ENCODE peak calls at places on chromosomes 6 and 20, in four cellular contexts. T, O, C and R are unnamed samples.

GRCh38 chr20:38355161-38356012 is 9.1 kb downstream of the LBP start:
- DNase-seq in C (no peak), O (no peak), T (no peak), R (no peak)

GRCh38 chr6:99868074-99868702 is 125.8 kb downstream of the MCHR2 start:
- DNase-seq in O (peak; percentile 75), T (peak; percentile 51), C (peak; percentile 61), R (peak; percentile 59)

GRCh38 chr6:16060039-16060438 is 68.8 kb upstream of the MYLIP start:
- DNase-seq in C (no peak), O (no peak), T (no peak), R (no peak)

GRCh38 chr6:1479095-1479494 is 89.7 kb downstream of the FOXF2 start:
- DNase-seq in C (no peak), T (no peak), O (no peak), R (no peak)

GRCh38 chr20:51528263-51529026 is 14.1 kb downstream of the NFATC2 start:
- DNase-seq in T (no peak), O (no peak), C (no peak), R (no peak)

GRCh38 chr6:137641474-137642077 is 147.4 kb upstream of the OLIG3 start:
- DNase-seq in T (peak; percentile 60), C (peak; percentile 67), O (peak; percentile 83), R (peak; percentile 89)

GRCh38 chr20:51437182-51437923 is 105.2 kb downstream of the NFATC2 start:
- DNase-seq in C (no peak), O (no peak), T (no peak), R (no peak)

GRCh38 chr6:147782302-147782701 is 273.8 kb downstream of the SAMD5 start:
- DNase-seq in C (peak; percentile 14), T (no peak), O (no peak), R (no peak)

GRCh38 chr20:43590036-43590391 is 723 bp upstream of the IFT52 start:
- DNase-seq in O (peak; percentile 26), C (no peak), T (no peak), R (no peak)

GRCh38 chr6:13336553-13336952 is 8.2 kb upstream of the TBC1D7 start:
- DNase-seq in O (peak; percentile 83), C (peak; percentile 77), T (peak; percentile 79), R (peak; percentile 94)

GRCh38 chr6:156778615-156779205 is 1.5 kb downstream of the ARID1B start:
- DNase-seq in T (peak; percentile 71), O (peak; percentile 68), C (peak; percentile 42), R (peak; percentile 92)

GRCh38 chr6:156777577-156777865 is 343 bp downstream of the ARID1B start:
- DNase-seq in O (no peak), T (no peak), C (no peak), R (no peak)

GRCh38 chr6:156779206-156780116 is 2.3 kb downstream of the ARID1B start:
- DNase-seq in C (peak; percentile 40), T (peak; percentile 59), O (peak; percentile 50), R (peak; percentile 91)

GRCh38 chr6:156776841-156777576 is at the start of gene ARID1B:
- DNase-seq in T (peak; percentile 89), C (peak; percentile 75), O (peak; percentile 88), R (peak; percentile 95)

DNA sequence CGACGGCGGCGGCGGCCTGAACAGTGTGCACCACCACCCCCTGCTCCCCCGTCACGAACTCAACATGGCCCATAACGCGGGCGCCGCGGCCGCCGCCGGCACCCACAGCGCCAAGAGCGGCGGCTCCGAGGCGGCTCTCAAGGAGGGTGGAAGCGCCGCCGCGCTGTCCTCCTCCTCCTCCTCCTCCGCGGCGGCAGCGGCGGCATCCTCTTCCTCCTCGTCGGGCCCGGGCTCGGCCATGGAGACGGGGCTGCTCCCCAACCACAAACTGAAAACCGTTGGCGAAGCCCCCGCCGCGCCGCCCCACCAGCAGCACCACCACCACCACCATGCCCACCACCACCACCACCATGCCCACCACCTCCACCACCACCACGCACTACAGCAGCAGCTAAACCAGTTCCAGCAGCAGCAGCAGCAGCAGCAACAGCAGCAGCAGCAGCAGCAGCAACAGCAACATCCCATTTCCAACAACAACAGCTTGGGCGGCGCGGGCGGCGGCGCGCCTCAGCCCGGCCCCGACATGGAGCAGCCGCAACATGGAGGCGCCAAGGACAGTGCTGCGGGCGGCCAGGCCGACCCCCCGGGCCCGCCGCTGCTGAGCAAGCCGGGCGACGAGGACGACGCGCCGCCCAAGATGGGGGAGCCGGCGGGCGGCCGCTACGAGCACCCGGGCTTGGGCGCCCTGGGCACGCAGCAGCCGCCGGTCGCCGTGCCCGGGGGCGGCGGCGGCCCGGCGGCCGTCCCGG is 862 bp downstream of the ARID1B start:
- DNase-seq in O (peak; percentile 47), T (peak; percentile 49), C (peak; percentile 61), R (peak; percentile 94)
- TF ChIP-seq POLR2A in O (peak; percentile 27), T (no peak), C (no peak), R (no peak)

DNA sequence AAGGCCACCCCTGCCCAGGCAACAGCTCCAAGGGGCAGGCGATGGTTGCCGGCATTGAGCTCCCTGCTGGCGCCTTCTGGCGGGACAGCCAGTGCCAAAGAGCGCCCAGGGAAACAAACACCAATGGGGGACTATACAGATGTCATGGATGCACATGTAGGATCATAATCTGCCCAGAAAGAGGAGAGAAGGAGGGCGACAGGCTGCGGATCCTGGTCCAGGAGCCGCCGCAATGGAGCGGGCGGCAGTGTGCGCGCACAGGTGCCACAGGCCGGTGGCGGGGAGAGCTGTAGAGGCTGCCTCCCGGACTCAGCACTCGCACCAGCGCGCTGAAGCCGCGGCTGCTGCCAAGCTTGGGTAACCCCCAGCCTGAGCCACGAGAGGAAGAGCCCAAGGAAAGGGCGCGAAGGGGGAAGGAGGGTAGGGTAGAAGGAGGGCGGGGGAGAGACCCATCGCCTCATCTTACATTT is 418 bp upstream of the FUT9 start:
- DNase-seq in C (no peak), O (peak; percentile 65), T (no peak), R (no peak)
- H3K4me3 ChIP-seq in C (no peak overlapping the region), O (peak overlapping the region; percentile 12), T (no peak overlapping the region), R (no peak overlapping the region)

DNA sequence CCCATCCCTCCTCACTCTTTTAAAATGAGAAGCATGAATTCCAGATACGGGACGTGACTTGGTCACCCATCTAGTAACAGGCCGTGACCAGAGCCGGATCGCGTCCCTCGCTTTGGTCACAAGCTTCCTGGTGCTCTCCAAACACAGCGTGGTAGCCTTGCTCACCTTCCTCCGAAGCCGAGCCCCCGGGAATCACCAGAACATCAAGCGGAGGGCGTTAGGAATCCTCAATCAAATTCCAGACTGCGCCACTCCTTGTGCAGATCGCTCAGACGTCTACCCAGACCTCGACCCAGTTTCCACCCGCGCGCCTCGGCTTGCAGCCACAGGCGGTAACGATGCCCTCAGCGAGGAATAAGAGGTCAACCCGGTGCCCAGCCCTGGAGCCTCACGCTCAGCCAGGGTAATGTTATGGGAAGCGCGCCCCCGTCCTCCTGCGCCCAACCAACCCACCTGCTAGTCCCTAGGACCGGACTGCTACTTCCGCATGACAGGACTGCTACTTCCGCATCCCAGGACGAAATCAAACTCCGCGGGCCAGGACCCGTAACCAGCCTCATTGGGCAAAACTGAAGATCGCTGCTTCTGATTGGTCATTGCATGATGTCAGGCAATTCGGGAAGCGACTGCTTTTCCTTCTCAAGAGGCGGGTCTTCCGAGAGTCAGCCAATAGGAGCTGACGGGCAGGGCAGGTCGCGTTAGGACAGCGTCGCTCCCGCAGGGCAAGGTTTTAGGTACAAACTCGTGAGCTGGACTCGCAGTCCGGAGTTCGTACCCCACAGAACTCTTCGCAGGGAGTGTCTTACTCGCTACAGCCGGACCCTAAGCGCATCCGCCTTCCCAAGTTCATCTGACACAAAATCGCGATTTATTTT is at the start of gene MTFR2:
- DNase-seq in O (peak; percentile 99), T (peak; percentile 97), C (peak; percentile 98), R (peak; percentile 99)
- TF ChIP-seq POLR2A in O (no peak), T (peak; percentile 46), C (peak; percentile 50), R (no peak)

GRCh38 chr6:10416863-10417641 is 2.2 kb upstream of the TFAP2A start:
- DNase-seq in T (no peak), O (no peak), C (no peak), R (no peak)
- H3K4me3 ChIP-seq in T (peak overlapping the region; percentile 33), O (no peak overlapping the region), C (no peak overlapping the region), R (peak overlapping the region; percentile 18)

DNA sequence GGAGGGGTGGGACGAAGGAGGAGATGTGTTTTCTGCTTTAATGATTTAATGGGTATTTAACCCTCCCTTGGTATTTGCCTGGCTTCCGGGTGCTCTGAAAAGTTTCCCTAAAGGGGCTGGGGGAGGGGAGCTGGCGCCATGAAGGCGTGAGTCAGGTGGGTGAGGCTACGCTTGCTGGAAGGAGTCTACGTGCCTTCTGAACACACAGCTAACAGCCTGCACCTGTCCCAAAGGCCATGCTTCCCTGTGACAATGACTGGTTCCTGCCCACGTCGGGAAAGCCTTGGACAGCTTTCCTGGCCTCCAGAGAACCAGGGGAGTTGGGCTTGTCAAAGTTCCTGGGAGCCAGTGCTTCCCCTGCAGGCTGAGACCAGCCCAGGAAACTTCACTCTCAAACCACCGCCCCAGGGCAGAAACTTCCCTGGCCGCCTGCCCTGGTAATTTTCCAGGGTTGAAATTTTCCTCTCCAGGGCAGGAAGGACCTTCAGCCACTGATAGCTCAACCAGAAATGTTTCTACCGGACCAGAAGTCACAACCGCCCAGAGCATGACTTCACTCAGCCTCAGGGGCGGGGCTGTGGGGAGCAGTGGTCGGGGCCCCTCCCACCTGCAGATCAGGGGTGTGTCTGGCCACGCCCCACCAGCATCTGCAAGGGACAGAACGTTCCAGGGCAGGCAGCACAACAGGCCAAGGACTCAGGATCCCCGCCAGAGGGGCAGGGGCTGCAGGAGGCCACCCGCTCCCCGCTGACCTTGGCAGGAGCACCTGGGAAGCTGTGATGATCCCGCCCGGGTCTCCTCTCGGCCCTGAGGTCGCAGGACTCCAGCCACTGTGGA is 18.6 kb upstream of the SLCO4A1 start:
- DNase-seq in T (peak; percentile 96), O (peak; percentile 99), C (peak; percentile 83), R (peak; percentile 99)
- TF ChIP-seq POLR2A in T (peak; percentile 84), O (peak; percentile 40), C (peak; percentile 48), R (peak; percentile 25)

GRCh38 chr6:75463896-75464295 is 29.7 kb downstream of the FILIP1 start:
- DNase-seq in T (no peak), C (no peak), O (no peak), R (no peak)
- H3K4me3 ChIP-seq in T (no peak overlapping the region), C (no peak overlapping the region), O (no peak overlapping the region), R (no peak overlapping the region)

GRCh38 chr6:27893059-27893835 is 18.9 kb downstream of the OR2B2 start:
- DNase-seq in T (peak; percentile 72), C (peak; percentile 97), O (peak; percentile 91), R (peak; percentile 96)
- TF ChIP-seq POLR2A in T (peak; percentile 82), C (peak; percentile 97), O (no peak), R (peak; percentile 10)